ENCODE peak calls at places on chromosomes 1 and 21, in six cellular contexts. P, C, Z, J, B and S are unnamed samples.

GRCh38 chr21:39441502-39442475 is 3.8 kb downstream of the LCA5L start:
- DNase-seq in P (no peak), C (peak), Z (no peak), J (peak), B (peak), S (no peak)

GRCh38 chr1:32538887-32539583 is at the start of gene ZBTB8A:
- DNase-seq in P (peak), C (peak), Z (peak), J (peak), B (peak), S (no peak)

GRCh38 chr21:29386803-29387202 is 88.1 kb downstream of the BACH1 start:
- DNase-seq in P (no peak), C (no peak), Z (no peak), J (no peak), B (no peak), S (no peak)

GRCh38 chr1:7149080-7149838 is 364.0 kb downstream of the CAMTA1 start:
- DNase-seq in P (no peak), C (no peak), Z (no peak), J (no peak), B (peak), S (no peak)

GRCh38 chr1:200963076-200963475 is 60.4 kb downstream of the KIF21B start:
- DNase-seq in P (no peak), C (no peak), Z (no peak), J (no peak), B (no peak), S (no peak)

GRCh38 chr1:65993047-65993363 is 200.3 kb downstream of the PDE4B start:
- DNase-seq in P (no peak), C (no peak), Z (no peak), J (no peak), B (no peak), S (no peak)

GRCh38 chr1:39102537-39103320 is 76.6 kb downstream of the NDUFS5 start:
- DNase-seq in P (no peak), C (peak), Z (no peak), J (peak), B (peak), S (no peak)

GRCh38 chr1:67833595-67833926 is 294 bp upstream of the GNG12 start:
- DNase-seq in P (no peak), C (no peak), Z (no peak), J (no peak), B (peak), S (no peak)

GRCh38 chr1:205240118-205240517 is 12.4 kb downstream of the TMCC2 start:
- DNase-seq in P (no peak), C (no peak), Z (peak), J (no peak), B (no peak), S (no peak)

GRCh38 chr1:175171214-175171913 is 21.2 kb downstream of the KIAA0040 start:
- DNase-seq in P (no peak), C (no peak), Z (no peak), J (no peak), B (no peak), S (no peak)

GRCh38 chr1:57218487-57219079 is 205.3 kb downstream of the DAB1 start:
- DNase-seq in P (no peak), C (peak), Z (no peak), J (no peak), B (peak), S (no peak)

GRCh38 chr1:94542088-94542671 is 621 bp upstream of the F3 start:
- DNase-seq in P (no peak), C (peak), Z (peak), J (peak), B (peak), S (no peak)

GRCh38 chr1:226104671-226105121 is 42.2 kb downstream of the H3-3A start:
- DNase-seq in P (no peak), C (no peak), Z (no peak), J (no peak), B (peak), S (no peak)

GRCh38 chr1:228772516-228773212 is 37.4 kb downstream of the RHOU start:
- DNase-seq in P (no peak), C (no peak), Z (no peak), J (no peak), B (no peak), S (no peak)

GRCh38 chr1:119779869-119780356 is 11.2 kb upstream of the HMGCS2 start:
- DNase-seq in P (no peak), C (peak), Z (no peak), J (no peak), B (no peak), S (no peak)

GRCh38 chr1:168865850-168866620 is 137.0 kb upstream of the DPT start:
- DNase-seq in P (no peak), C (no peak), Z (no peak), J (no peak), B (no peak), S (no peak)

GRCh38 chr1:3089490-3089889 is 20.5 kb downstream of the PRDM16 start:
- DNase-seq in P (no peak), C (no peak), Z (no peak), J (no peak), B (no peak), S (no peak)

GRCh38 chr1:51215169-51215568 is 20.9 kb upstream of the RNF11 start:
- DNase-seq in P (no peak), C (no peak), Z (no peak), J (no peak), B (no peak), S (no peak)

GRCh38 chr1:106787511-106787910 is 269.0 kb upstream of the PRMT6 start:
- DNase-seq in P (no peak), C (peak), Z (no peak), J (no peak), B (no peak), S (no peak)

GRCh38 chr1:9892563-9893528 is 17.2 kb downstream of the CTNNBIP1 start:
- DNase-seq in P (no peak), C (no peak), Z (peak), J (no peak), B (peak), S (no peak)

GRCh38 chr1:121546830-121547680 is 362.3 kb downstream of the SRGAP2C start:
- DNase-seq in P (no peak), C (no peak), Z (no peak), J (no peak), B (no peak), S (no peak)

GRCh38 chr1:219324629-219325367 is 151.1 kb downstream of the LYPLAL1 start:
- DNase-seq in P (no peak), C (no peak), Z (no peak), J (no peak), B (peak), S (no peak)

GRCh38 chr1:158177705-158178450 is 2.8 kb upstream of the CD1D start:
- DNase-seq in P (peak), C (peak), Z (peak), J (peak), B (peak), S (no peak)

GRCh38 chr1:8938232-8939117 is 7.2 kb upstream of the CA6 start:
- DNase-seq in P (no peak), C (no peak), Z (no peak), J (no peak), B (no peak), S (no peak)

GRCh38 chr1:55997550-55997949 is 581.8 kb downstream of the PLPP3 start:
- DNase-seq in P (no peak), C (no peak), Z (no peak), J (no peak), B (no peak), S (no peak)

DNA sequence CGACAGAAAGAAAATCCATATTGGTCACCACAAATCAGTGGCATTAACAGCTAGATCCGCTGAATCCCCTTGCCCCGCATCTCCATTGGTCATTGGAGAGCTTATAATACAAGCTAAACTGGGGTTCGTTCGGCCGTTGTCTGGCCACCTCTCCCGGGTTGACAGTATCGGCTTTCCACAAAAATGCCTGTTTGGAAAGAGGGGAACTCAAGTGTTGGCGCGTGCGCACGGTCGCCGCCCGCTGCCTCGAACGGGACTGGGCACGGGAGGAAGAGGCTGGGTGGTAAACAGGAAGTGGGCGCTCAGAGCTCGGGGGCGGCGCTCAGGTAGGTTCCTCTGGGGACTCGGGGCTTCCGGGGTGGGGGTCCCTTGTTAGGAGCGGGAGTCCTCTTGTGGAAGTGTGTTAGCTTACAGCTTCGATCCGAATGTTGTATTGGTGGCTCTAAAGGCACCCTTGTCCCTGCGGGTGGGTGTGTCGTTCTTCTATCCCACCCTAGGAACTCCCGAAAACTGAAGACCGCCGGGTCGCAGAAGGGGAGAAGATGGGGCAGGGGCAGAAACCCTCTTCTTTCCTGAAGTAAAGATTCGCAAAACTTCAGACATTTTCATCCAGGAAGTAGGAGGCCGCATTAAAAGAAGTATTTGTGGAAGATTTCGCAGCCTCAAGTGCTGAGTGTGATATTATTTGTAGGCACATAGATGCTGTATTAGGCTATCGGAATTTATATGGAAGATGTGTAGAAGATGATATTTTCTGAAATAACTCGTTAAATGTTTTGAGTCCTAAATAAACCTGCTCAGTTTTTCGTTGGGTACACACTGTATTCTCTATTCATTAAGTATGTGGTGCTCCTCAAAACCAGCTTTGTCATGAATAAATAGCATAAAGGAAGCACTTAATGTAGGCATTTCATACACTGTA is 988 bp downstream of the BROX start:
- DNase-seq in P (peak), C (peak), Z (peak), J (peak), B (peak), S (peak)
- TF ChIP-seq CTCF in P (no peak), C (no peak), Z (no peak), J (no peak), B (peak), S (no peak)

GRCh38 chr1:191517826-191518225 is 640.4 kb upstream of the RGS18 start:
- DNase-seq in P (no peak), C (no peak), Z (no peak), J (no peak), B (no peak), S (no peak)
- TF ChIP-seq CTCF in P (peak), C (peak), Z (no peak), J (no peak), B (no peak), S (no peak)

DNA sequence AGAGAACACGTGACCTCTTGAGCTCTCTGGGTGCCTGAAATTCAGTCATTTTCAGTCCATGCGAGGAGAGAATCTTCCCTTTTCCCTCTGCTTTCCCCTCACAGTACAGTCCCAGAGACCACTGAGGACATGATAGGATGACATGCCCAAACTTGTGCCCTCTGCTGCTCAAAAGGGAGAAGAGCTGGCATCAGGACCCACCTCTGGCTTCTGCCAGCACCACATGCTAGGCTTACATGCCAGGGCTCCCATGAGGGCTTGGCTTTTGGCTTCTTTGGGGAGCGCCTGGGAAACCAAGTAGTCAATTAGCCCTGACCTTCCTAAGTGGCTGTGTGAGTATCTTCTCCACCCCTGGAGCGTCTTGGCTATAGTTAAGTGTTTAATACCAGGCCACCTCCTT is 13.8 kb upstream of the KCNQ4 start:
- DNase-seq in P (no peak), C (no peak), Z (no peak), J (no peak), B (no peak), S (no peak)
- TF ChIP-seq CTCF in P (no peak), C (peak), Z (no peak), J (peak), B (peak), S (no peak)

DNA sequence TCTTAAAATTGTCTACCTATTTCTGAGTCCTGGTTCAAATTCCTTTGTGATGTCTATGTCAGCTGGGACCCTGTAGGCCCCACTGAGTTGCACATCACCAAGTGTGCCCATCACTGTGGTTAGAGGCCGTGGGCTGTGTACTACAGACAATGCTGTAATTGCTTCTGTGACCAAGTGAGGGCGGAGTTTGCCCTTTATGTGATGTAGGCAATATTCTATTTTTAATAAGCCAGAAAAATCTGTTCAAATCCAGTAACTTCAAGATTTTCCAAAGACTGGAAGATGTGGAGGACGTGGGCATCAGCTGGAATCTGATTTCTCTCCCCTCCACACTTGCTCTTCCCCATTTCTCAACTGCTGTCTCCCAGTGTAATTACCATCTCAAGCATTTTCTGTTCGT is 215.4 kb downstream of the PBX1 start:
- DNase-seq in P (no peak), C (no peak), Z (no peak), J (no peak), B (no peak), S (no peak)
- TF ChIP-seq CTCF in P (no peak), C (no peak), Z (no peak), J (no peak), B (peak), S (no peak)

DNA sequence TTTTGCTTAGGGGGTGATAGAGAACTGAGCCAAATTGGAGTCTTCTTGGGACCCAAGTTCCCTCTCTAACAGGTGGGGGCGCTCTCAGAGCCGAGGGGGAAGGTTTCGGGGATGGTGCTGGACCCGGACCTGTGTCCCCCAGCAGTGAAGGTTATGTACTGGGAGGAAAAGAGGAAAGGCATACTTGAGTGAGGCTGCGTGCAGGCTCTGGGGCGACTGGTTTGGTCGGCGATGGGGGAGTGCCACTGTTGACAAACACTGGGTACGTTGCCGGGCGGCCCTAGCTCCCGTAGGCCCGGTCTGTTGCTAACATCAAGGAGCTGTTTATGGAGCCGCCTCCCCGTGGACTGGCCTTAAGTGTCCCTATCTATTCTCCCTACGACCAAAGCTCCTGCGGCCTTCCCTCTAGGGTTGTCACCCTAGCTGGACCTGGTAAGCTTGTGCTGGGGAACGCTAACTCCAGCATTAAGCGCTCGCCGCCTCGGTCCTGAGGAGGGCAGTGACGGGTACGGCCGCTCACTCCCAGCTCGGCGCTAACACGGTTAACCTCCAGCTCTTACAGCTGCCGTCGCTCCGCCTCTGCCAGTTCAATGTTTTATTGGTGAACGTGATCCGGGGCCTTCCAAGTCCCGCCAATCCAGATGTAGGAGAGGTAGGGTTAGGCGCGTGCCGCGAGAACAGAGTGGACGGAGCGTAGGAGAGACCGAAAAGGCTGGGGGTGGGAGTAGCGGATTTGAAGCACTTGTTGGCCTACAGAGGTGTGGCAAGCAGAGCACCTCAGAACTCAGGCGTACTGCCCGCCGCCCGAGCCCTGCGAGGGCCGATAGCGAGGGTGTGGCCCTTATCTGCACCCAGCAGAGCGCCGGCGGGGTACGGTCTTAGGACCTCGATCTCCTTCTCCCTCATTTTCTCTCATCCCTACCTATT is at the start of gene PPOX:
- DNase-seq in P (peak), C (peak), Z (peak), J (peak), B (peak), S (peak)
- TF ChIP-seq CTCF in P (peak), C (peak), Z (peak), J (peak), B (peak), S (peak)